ENCODE peak calls at places on chromosomes 16 and 17, in eight cellular contexts. S, E, B, R, Q, K, M and V are unnamed samples.

GRCh38 chr16:11916524-11917285 is 949 bp upstream of the GSPT1 start:
- DNase-seq in S (no peak), E (no peak), B (no peak), R (peak; percentile 78), Q (peak; percentile 64), K (peak; percentile 68), M (peak; percentile 69), V (no peak)

GRCh38 chr17:45248132-45248936 is 13.6 kb downstream of the SPATA32 start:
- DNase-seq in S (no peak), E (no peak), B (no peak), R (peak; percentile 81), Q (peak; percentile 55), K (peak; percentile 33), M (no peak), V (no peak)

GRCh38 chr17:17959520-17960361 is 12.5 kb downstream of the TOM1L2 start:
- DNase-seq in S (no peak), E (no peak), B (no peak), R (peak; percentile 33), Q (no peak), K (no peak), M (no peak), V (no peak)

GRCh38 chr16:55264949-55265348 is 59.1 kb upstream of the IRX6 start:
- DNase-seq in S (no peak), E (no peak), B (no peak), R (no peak), Q (no peak), K (no peak), M (no peak), V (no peak)

GRCh38 chr17:31388770-31389672 is 2.5 kb upstream of the RAB11FIP4 start:
- DNase-seq in S (no peak), E (no peak), B (no peak), R (peak; percentile 82), Q (no peak), K (no peak), M (no peak), V (no peak)

GRCh38 chr16:84065536-84066132 is 23.0 kb upstream of the SLC38A8 start:
- DNase-seq in S (no peak), E (no peak), B (no peak), R (peak; percentile 39), Q (peak; percentile 67), K (peak; percentile 63), M (no peak), V (no peak)

GRCh38 chr16:50279142-50279865 is 13.0 kb downstream of the ADCY7 start:
- DNase-seq in S (no peak), E (no peak), B (peak; percentile 67), R (no peak), Q (peak; percentile 79), K (peak; percentile 53), M (no peak), V (peak; percentile 75)

GRCh38 chr17:8147805-8148404 is 4.3 kb downstream of the PER1 start:
- DNase-seq in S (no peak), E (no peak), B (no peak), R (no peak), Q (no peak), K (no peak), M (peak; percentile 61), V (no peak)

GRCh38 chr17:55710410-55710809 is 12.3 kb downstream of the TMEM100 start:
- DNase-seq in S (no peak), E (no peak), B (no peak), R (no peak), Q (no peak), K (no peak), M (no peak), V (no peak)

GRCh38 chr17:64503341-64503740 is 2.7 kb downstream of the DDX5 start:
- DNase-seq in S (no peak), E (no peak), B (no peak), R (no peak), Q (no peak), K (no peak), M (no peak), V (no peak)

GRCh38 chr17:64502809-64503208 is 3.3 kb downstream of the DDX5 start:
- DNase-seq in S (no peak), E (no peak), B (no peak), R (no peak), Q (no peak), K (no peak), M (no peak), V (no peak)

GRCh38 chr17:64505320-64506200 is 529 bp downstream of the DDX5 start:
- DNase-seq in S (peak; percentile 93), E (no peak), B (peak; percentile 96), R (peak; percentile 64), Q (peak; percentile 94), K (peak; percentile 92), M (peak; percentile 94), V (peak; percentile 91)

GRCh38 chr17:64504769-64505319 is 1.2 kb downstream of the DDX5 start:
- DNase-seq in S (peak; percentile 34), E (no peak), B (no peak), R (no peak), Q (peak; percentile 25), K (peak; percentile 28), M (no peak), V (no peak)

DNA sequence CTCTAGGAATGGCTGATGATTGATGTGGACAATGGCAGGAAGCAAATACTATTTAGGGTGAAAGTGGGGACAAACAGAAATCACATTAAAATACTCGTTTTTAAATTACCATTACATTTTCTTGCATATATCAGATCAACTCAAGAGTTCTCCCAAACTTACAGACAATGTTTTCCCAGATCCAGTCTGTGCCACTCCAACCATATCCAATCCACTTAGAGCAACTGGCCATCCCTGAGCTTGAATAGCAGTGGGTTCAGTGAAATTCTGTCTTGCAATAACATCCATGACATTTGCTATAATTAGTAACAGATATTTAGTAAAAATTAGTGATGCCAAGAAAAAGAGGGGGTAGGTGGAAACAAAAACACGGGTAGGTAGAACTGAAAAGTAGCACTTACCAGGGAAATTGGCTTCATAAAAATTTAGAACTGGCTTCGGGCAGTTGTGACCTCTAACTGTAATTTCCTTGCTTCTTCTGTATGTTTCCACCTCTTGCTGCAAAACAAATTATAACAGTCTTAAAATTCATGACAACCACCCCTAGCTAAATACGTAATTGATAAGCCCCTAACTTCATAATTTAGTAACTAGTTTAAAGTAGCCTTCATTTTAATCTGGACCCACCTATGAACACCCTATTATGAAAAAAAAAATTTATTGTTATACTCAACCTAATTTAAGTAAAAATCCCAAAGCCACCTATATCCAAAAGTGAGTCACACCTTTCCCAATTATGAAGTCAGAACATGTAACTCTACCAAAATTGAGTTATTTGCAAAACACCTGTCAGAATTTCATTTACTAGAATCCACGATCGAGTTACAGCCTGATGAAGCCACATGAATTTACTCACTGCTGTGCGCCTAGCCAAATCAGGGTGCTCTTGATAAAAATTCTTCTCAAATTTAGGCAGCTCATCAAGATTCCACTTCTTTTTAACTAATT is 2.0 kb downstream of the DDX5 start:
- DNase-seq in S (no peak), E (no peak), B (no peak), R (no peak), Q (no peak), K (no peak), M (no peak), V (no peak)
- H3K4me3 ChIP-seq in S (peak overlapping the region; percentile 99), E (peak overlapping the region; percentile 90), B (peak overlapping the region; percentile 97), R (peak overlapping the region; percentile 91), Q (peak overlapping the region; percentile 62), K (peak overlapping the region; percentile 62), M (peak overlapping the region; percentile 99), V (peak overlapping the region; percentile 86)

DNA sequence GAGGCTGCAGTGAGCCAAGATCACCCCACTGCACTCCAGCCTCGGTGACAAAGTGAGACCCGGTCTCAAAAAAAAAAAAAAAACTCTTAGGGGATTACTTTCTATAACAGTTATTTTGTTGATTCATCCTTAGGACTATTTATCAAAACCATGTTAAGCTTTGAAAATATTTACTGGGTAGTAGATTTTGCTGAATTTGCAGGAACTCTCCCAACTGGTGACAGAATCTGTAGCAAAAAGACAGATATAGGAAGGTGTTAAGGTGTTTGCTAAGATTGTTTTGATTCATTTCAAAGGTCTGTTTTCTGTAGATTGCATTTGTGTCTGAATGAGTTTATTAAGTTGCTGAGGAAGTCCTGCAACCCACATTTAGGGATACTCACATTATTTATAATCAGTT is 192.6 kb downstream of the PRKCA start:
- DNase-seq in S (no peak), E (no peak), B (no peak), R (no peak), Q (no peak), K (no peak), M (no peak), V (no peak)
- H3K27ac ChIP-seq in S (no peak overlapping the region), E (no peak overlapping the region), B (no peak overlapping the region), R (peak overlapping the region; percentile 82), Q (no peak overlapping the region), K (no peak overlapping the region), M (no peak overlapping the region), V (no peak overlapping the region)

GRCh38 chr16:87387942-87388817 is 4.0 kb upstream of the MAP1LC3B start:
- DNase-seq in S (peak; percentile 98), E (no peak), B (peak; percentile 95), R (peak; percentile 95), Q (peak; percentile 99), K (peak; percentile 98), M (peak; percentile 98), V (peak; percentile 90)
- H3K4me3 ChIP-seq in S (peak overlapping the region; percentile 2), E (peak overlapping the region; percentile 64), B (peak overlapping the region; percentile 54), R (peak overlapping the region; percentile 20), Q (no peak overlapping the region), K (no peak overlapping the region), M (peak overlapping the region; percentile 13), V (peak overlapping the region; percentile 51)

GRCh38 chr17:62793919-62794665 is 14.0 kb downstream of the MARCHF10 start:
- DNase-seq in S (no peak), E (no peak), B (no peak), R (no peak), Q (no peak), K (no peak), M (peak; percentile 28), V (no peak)

GRCh38 chr17:62792122-62792800 is 15.9 kb downstream of the MARCHF10 start:
- DNase-seq in S (no peak), E (no peak), B (no peak), R (peak; percentile 87), Q (peak; percentile 65), K (peak; percentile 75), M (peak; percentile 42), V (no peak)

GRCh38 chr17:62790554-62790953 is 17.6 kb downstream of the MARCHF10 start:
- DNase-seq in S (no peak), E (no peak), B (no peak), R (no peak), Q (no peak), K (no peak), M (peak; percentile 12), V (no peak)

GRCh38 chr17:62794666-62794971 is 13.5 kb downstream of the MARCHF10 start:
- DNase-seq in S (no peak), E (no peak), B (no peak), R (no peak), Q (no peak), K (no peak), M (peak; percentile 38), V (no peak)

DNA sequence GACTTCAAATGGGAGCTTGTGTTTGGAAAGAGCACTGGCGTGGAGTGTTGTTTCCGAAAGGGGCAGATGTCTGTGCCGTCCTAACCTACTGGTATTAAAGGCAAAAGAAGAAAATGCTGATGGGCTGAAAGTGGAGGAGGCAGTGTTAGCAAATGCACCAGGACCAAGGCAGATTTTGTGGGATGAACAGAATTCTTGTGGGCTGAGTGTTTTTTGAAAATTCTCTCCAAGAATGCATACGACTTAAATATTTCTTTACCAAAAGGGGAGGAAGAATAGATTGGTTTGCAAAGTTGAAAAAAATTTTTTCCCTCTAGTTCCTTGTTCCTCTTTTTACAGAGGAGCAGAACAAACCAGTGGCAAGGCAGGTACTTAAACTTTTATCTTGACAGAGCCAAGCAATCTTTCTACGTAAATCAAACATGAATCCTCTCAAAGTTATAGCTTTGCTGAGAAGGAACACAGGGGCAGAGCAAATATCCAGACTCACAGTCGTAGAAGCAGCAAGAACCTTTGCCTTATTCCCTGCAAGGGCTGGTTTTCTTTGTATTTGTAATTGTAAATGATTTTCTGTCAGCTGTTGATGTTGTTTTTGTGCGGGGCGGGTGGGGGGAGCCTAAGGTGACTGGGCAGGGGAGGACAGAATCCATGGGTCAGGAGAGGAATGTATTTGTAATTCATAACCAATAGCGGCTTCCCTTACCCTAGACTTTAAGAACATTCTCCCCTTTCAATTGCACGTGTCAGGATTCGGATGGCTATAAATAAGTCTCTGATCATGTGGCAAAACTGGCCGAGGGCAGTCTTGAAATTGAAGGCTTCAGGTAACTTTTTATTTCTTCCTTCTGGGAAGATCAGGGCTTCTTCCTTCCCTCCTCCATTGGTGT is 16.6 kb downstream of the MARCHF10 start:
- DNase-seq in S (no peak), E (no peak), B (no peak), R (peak; percentile 65), Q (no peak), K (no peak), M (peak; percentile 24), V (no peak)
- H3K27ac ChIP-seq in S (peak overlapping the region; percentile 37), E (no peak overlapping the region), B (no peak overlapping the region), R (peak overlapping the region; percentile 92), Q (no peak overlapping the region), K (no peak overlapping the region), M (no peak overlapping the region), V (no peak overlapping the region)